ENCODE peak calls at places on chromosomes 13 and 19, in six cellular contexts. S is prostate gland, T is transverse colon, W is suprapubic skin, U is adrenal gland, Z is spleen. O is an unnamed sample. For H3K9me3, the result is how much of the 10 kb centered on the place peaks cover.

GRCh38 chr13:113062691-113063090 is 42.9 kb upstream of the F7 start:
- DNase-seq in S (no peak), T (no peak), W (peak), U (no peak), Z (no peak), O (no peak)

GRCh38 chr13:27012482-27013197 is 159.0 kb downstream of the USP12 start:
- DNase-seq in S (no peak), T (no peak), W (no peak), U (no peak), Z (no peak), O (no peak)

GRCh38 chr19:30498707-30499106 is 126.5 kb downstream of the ZNF536 start:
- DNase-seq in S (no peak), T (no peak), W (no peak), U (no peak), Z (no peak), O (no peak)

GRCh38 chr19:46654621-46655152 is 6.3 kb downstream of the DACT3 start:
- DNase-seq in S (no peak), T (no peak), W (no peak), U (no peak), Z (no peak), O (no peak)

GRCh38 chr13:37495046-37495445 is 103.5 kb downstream of the POSTN start:
- DNase-seq in S (no peak), T (no peak), W (no peak), U (no peak), Z (no peak), O (no peak)

GRCh38 chr19:29967623-29968022 is 25.6 kb downstream of the URI1 start:
- DNase-seq in S (no peak), T (no peak), W (no peak), U (no peak), Z (no peak), O (no peak)

GRCh38 chr13:45564108-45564507 is 51.4 kb downstream of the ERICH6B start:
- DNase-seq in S (no peak), T (no peak), W (no peak), U (no peak), Z (no peak), O (no peak)

GRCh38 chr13:111969551-111970135 is 97.3 kb upstream of the SOX1 start:
- DNase-seq in S (no peak), T (no peak), W (no peak), U (no peak), Z (no peak), O (no peak)

GRCh38 chr13:97003071-97003470 is 8.8 kb upstream of the OXGR1 start:
- DNase-seq in S (no peak), T (no peak), W (no peak), U (no peak), Z (no peak), O (no peak)

GRCh38 chr19:15324791-15325519 is 7.4 kb downstream of the BRD4 start:
- DNase-seq in S (no peak), T (no peak), W (no peak), U (peak), Z (peak), O (no peak)

GRCh38 chr19:35267818-35268545 is 780 bp upstream of the USF2 start:
- DNase-seq in S (peak), T (peak), W (no peak), U (peak), Z (peak), O (peak)

GRCh38 chr19:51394045-51394836 is 3.9 kb upstream of the C19orf84 start:
- DNase-seq in S (peak), T (peak), W (peak), U (peak), Z (peak), O (peak)

GRCh38 chr19:13207237-13208130 is 57.3 kb downstream of the IER2 start:
- DNase-seq in S (no peak), T (no peak), W (no peak), U (peak), Z (peak), O (peak)

GRCh38 chr13:33480561-33480960 is 195.0 kb upstream of the STARD13 start:
- DNase-seq in S (no peak), T (no peak), W (no peak), U (no peak), Z (no peak), O (no peak)

GRCh38 chr13:40389081-40389641 is 277.3 kb downstream of the FOXO1 start:
- DNase-seq in S (no peak), T (no peak), W (no peak), U (no peak), Z (no peak), O (no peak)

GRCh38 chr19:6278740-6279619 is 795 bp downstream of the MLLT1 start:
- DNase-seq in S (no peak), T (no peak), W (no peak), U (no peak), Z (no peak), O (no peak)

GRCh38 chr13:24290280-24290932 is 19.0 kb upstream of the C1QTNF9 start:
- DNase-seq in S (no peak), T (no peak), W (no peak), U (no peak), Z (no peak), O (no peak)

GRCh38 chr13:24299488-24300114 is 9.8 kb upstream of the C1QTNF9 start:
- DNase-seq in S (no peak), T (no peak), W (no peak), U (no peak), Z (no peak), O (no peak)

GRCh38 chr13:24292476-24292875 is 16.9 kb upstream of the C1QTNF9 start:
- DNase-seq in S (no peak), T (no peak), W (no peak), U (no peak), Z (no peak), O (no peak)

GRCh38 chr13:24288870-24289269 is 20.5 kb upstream of the C1QTNF9 start:
- DNase-seq in S (no peak), T (no peak), W (no peak), U (no peak), Z (no peak), O (no peak)

DNA sequence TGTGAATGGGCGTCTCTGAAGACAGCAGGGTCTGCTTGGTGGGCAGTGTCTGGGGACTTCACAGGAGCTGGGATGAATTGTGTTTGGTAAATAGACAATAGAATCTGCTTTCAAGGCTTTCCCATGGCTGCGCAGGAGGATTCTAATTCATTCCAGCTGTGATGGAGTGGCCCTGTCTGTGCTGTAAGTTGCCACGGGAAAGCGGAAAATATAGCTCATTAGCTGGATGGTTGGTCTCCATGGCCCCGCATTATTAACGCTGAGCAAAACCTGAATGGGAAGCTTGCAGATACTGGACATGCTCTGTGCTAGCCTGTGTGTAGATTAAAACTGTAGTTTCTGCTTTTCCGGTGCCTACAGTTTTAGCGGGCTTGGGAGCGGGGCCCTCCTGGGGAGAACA is 15.6 kb upstream of the C1QTNF9 start:
- DNase-seq in S (no peak), T (no peak), W (no peak), U (no peak), Z (no peak), O (no peak)
- H3K4me3 ChIP-seq in S (no peak), T (no peak), W (no peak), U (no peak), Z (no peak), O (no peak)

DNA sequence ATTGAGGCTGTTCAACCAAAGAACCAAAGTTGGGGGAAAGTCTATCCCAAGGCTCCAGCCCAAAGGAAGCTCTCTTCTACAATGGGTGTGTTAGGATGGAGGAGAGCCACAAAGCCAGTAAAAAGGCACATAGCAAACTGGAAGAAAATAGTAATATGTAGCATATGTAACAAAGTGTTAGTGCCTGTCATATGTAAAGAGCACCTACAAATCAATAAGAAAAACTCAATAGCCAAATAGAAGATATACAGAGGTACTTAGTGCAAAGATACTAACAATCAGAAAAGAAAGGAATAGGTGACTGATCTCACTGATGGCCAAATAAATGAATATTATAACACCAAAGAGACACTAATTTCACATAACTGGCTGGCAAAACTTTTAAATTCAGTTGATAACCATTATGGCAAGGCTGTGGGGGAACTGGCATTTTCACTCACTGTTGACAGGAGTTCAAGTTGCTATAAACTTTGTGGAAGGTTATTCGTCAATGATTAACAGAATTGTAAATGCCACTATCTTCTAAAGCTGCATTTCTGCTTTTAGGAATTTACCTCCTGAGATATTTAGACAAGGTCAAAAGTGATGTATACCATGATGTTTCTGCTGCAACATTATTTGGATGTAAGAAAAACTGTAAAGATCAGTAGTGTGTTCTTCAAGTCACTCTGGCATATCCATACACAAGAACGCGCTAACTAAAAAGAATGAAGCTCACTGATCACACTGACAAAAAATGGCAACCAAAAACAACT is 110.8 kb downstream of the GNG7 start:
- DNase-seq in S (no peak), T (no peak), W (no peak), U (no peak), Z (no peak), O (no peak)
- TF ChIP-seq POLR2A in S (no peak), T (no peak), W (no peak), U (no peak), Z (no peak), O (no peak)

DNA sequence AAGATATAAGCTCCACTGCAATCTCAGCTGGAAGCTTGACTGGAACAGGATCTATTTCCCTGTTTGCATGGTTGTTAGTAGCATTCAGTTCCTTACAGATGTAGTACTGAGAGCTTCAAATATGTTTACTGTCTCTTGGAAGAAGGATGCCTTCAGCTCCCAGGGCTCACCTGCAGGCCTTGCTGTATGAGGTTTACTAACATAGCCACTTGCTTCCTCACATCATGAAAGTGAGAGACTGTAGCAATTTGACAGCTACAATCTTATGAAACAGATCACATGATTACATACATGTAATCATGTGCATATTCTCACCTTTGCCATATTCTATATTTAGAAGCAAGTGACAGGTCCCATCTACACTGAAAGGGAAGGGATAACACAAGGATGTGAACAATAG is 458.1 kb upstream of the PCDH20 start:
- DNase-seq in S (no peak), T (no peak), W (no peak), U (no peak), Z (no peak), O (no peak)
- H3K9me3 ChIP-seq in S (under half), T (under half), W (under half), U (under half), Z (under half), O (under half)

GRCh38 chr13:28719656-28720055 is 886 bp upstream of the SLC46A3 start:
- DNase-seq in S (no peak), T (no peak), W (no peak), U (no peak), Z (no peak), O (no peak)
- H3K4me3 ChIP-seq in S (no peak), T (no peak), W (peak), U (no peak), Z (peak), O (no peak)

DNA sequence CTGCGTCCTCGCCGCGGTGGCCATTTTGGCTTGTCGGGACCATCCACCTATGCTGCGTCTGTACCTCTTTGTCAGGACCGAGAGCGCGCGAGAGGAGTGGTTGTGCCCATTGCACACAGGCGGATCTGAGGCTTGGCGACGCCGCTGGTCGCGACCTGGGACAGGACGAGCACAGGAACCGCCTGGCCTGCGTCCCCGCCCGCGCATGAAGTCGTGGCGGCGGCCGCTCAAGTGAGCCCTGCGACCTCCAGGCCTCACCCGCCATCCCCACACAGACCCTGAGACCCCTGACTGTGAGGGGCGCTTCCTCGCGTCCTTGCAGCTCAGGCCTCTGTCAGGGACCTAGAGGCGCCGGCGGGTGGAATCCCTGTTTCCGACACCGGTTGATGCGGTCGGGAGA is 16.8 kb downstream of the ZNF586 start:
- DNase-seq in S (no peak), T (no peak), W (no peak), U (no peak), Z (no peak), O (no peak)
- TF ChIP-seq POLR2A in S (no peak), T (no peak), W (no peak), U (no peak), Z (no peak), O (no peak)

GRCh38 chr19:57978586-57979289 is 4.4 kb upstream of the C19orf18 start:
- DNase-seq in S (no peak), T (no peak), W (no peak), U (no peak), Z (no peak), O (no peak)
- H3K9me3 ChIP-seq in S (under half), T (half or more), W (half or more), U (under half), Z (half or more), O (half or more)

O was measured in upper lobe of left lung.